ENCODE peak calls at places on chromosomes 2 and 18, in nine cellular contexts. G, V, K, B, W, P, J, R and L are unnamed samples.

GRCh38 chr2:172461591-172462392 is 34.4 kb downstream of the ITGA6 start:
- DNase-seq in B (no peak), W (peak), V (peak), P (peak), K (peak), G (peak), J (no peak), R (no peak), L (peak)

GRCh38 chr2:20456049-20456665 is 9.3 kb downstream of the RHOB start:
- DNase-seq in W (no peak), K (no peak), R (no peak), V (no peak), G (no peak), B (peak), P (no peak), J (no peak), L (no peak)

GRCh38 chr2:177682768-177683472 is 290.3 kb downstream of the AGPS start:
- DNase-seq in W (no peak), B (no peak), K (no peak), J (no peak), P (no peak), R (no peak), V (no peak), G (peak), L (no peak)

GRCh38 chr2:8535398-8535755 is 146.5 kb upstream of the ID2 start:
- DNase-seq in K (no peak), B (no peak), W (no peak), J (no peak), V (no peak), G (no peak), R (no peak), P (no peak), L (no peak)

GRCh38 chr2:150126143-150126725 is 361.2 kb downstream of the RND3 start:
- DNase-seq in K (peak), G (no peak), V (no peak), W (no peak), J (no peak), R (no peak), P (no peak), B (no peak), L (no peak)

GRCh38 chr2:47389692-47390091 is 13.3 kb upstream of the MSH2 start:
- DNase-seq in G (no peak), V (no peak), J (no peak), R (no peak), K (no peak), W (no peak), B (no peak), P (no peak), L (no peak)

GRCh38 chr2:98607741-98608117 is 583 bp downstream of the COA5 start:
- DNase-seq in W (no peak), G (no peak), J (no peak), V (no peak), K (no peak), R (no peak), B (no peak), P (no peak), L (peak)

GRCh38 chr2:44168684-44169154 is at the start of gene PPM1B:
- DNase-seq in R (no peak), J (no peak), G (peak), B (peak), P (peak), W (no peak), V (no peak), K (no peak), L (no peak)

GRCh38 chr18:78914586-78914935 is 65.1 kb upstream of the SALL3 start:
- DNase-seq in R (no peak), G (no peak), P (no peak), B (no peak), J (no peak), V (no peak), W (no peak), K (no peak), L (no peak)

GRCh38 chr2:232315049-232315922 is 63.3 kb upstream of the ALPP start:
- DNase-seq in V (no peak), W (no peak), R (peak), P (peak), B (peak), J (peak), K (no peak), G (no peak), L (peak)

GRCh38 chr2:71528221-71528620 is 74.9 kb downstream of the DYSF start:
- DNase-seq in W (no peak), V (no peak), G (no peak), B (no peak), K (no peak), P (no peak), J (no peak), R (no peak), L (no peak)

GRCh38 chr2:60934153-60934722 is 52.9 kb downstream of the REL start:
- DNase-seq in R (no peak), J (no peak), W (no peak), B (no peak), K (no peak), G (no peak), V (no peak), P (no peak), L (peak)

GRCh38 chr2:138421971-138422335 is 79.6 kb upstream of the SPOPL start:
- DNase-seq in P (no peak), J (no peak), G (no peak), V (no peak), B (no peak), R (peak), W (no peak), K (peak), L (no peak)
- H3K27ac ChIP-seq in P (no peak), J (no peak), G (no peak), V (no peak), B (no peak), R (peak), W (no peak), K (peak), L (no peak)

DNA sequence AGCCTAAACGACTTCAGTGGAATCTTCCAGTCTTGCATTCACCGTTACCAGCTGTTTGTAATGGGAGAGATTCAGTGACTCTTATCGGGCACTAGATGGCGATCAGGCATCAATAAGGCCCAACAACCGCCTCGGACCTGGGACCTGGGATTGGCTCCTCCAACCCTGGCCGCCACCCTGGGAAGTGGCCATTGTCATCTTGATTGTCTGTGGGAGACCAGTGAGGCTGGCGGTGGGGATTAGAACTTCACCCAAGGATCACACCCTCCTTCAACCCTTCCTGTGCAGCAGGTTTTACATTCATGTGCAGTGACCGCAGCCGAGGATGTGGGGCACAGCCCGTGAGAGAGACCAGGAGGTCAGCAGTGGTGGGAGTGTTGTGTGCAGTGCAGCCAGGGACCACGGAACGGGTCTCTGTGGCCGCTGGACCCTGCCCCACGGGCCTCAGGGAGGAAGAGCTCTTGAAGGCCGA is 85.3 kb downstream of the SPP2 start:
- DNase-seq in J (peak), G (peak), R (peak), V (peak), B (no peak), P (peak), W (peak), K (peak), L (peak)
- H3K27ac ChIP-seq in J (no peak), G (no peak), R (peak), V (no peak), B (no peak), P (no peak), W (no peak), K (peak), L (no peak)

DNA sequence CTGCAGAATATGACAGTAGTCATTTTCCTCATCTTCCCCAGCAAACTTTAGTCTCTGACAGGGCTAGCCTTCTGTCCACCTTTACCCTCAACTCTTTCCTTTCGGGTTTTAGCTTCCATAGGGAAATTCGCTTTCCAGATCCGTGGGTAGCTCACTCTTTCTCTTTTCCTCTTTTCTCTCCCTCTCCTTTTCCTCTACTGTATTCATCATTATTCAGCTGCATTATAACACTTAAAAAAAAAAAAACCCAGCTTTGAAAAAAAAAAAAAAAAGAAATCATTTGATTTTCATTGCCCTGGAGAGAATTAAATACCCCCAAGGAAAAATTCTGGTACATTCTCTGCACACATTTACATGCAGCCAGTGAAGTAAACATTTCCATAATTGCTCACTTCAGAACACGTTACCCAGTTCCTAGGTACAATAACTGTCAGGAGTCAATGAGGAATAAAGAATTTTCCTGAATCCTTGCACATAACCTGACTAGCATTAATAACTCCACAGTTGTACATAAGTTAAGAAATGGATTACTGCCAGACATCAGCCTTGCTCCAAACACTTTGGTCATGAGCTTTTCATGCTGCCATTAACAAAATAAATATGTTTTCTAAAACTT is 63.5 kb downstream of the ZNF521 start:
- DNase-seq in W (no peak), K (no peak), J (no peak), V (no peak), G (no peak), P (no peak), R (no peak), B (no peak), L (no peak)
- H3K27ac ChIP-seq in W (no peak), K (no peak), J (no peak), V (no peak), G (no peak), P (peak), R (peak), B (peak), L (no peak)

GRCh38 chr2:96832751-96833507 is 10.9 kb downstream of the ANKRD23 start:
- DNase-seq in G (no peak), W (peak), P (peak), J (no peak), B (peak), K (peak), R (peak), V (peak), L (no peak)
- H3K27ac ChIP-seq in G (no peak), W (no peak), P (peak), J (no peak), B (peak), K (peak), R (no peak), V (peak), L (peak)

GRCh38 chr2:147223553-147223952 is 621.3 kb upstream of the ACVR2A start:
- DNase-seq in G (no peak), J (no peak), K (no peak), V (no peak), W (no peak), R (no peak), P (no peak), B (no peak), L (no peak)
- H3K27ac ChIP-seq in G (no peak), J (no peak), K (no peak), V (no peak), W (no peak), R (no peak), P (no peak), B (no peak), L (no peak)